ENCODE peak calls at places on chromosomes 1 and 21, in four cellular contexts. V is choroid plexus epithelial cell, P is fibroblast of mammary gland, J is fibroblast of lung. Y is an unnamed sample.

GRCh38 chr1:11784993-11785769 is 20.6 kb downstream of the MTHFR start:
- DNase-seq in J (peak; percentile 44), V (peak; percentile 63), P (peak; percentile 53), Y (peak; percentile 53)

GRCh38 chr21:42309753-42310213 is 5.4 kb downstream of the TFF3 start:
- DNase-seq in V (peak; percentile 34), P (peak; percentile 12), J (no peak), Y (peak; percentile 26)

GRCh38 chr21:31161157-31161556 is 122.9 kb upstream of the KRTAP19-8 start:
- DNase-seq in P (peak; percentile 22), J (peak; percentile 78), V (no peak), Y (peak; percentile 93)

GRCh38 chr1:198337886-198338285 is 181.1 kb downstream of the NEK7 start:
- DNase-seq in V (no peak), J (no peak), P (no peak), Y (no peak)

GRCh38 chr1:7403265-7404045 is 367.6 kb upstream of the VAMP3 start:
- DNase-seq in P (no peak), J (no peak), V (peak; percentile 44), Y (no peak)

GRCh38 chr1:228082975-228083870 is 715 bp downstream of the ARF1 start:
- DNase-seq in J (peak; percentile 44), P (no peak), V (peak; percentile 47), Y (no peak)

GRCh38 chr21:28624626-28625025 is 368.1 kb downstream of the LTN1 start:
- DNase-seq in P (peak; percentile 55), V (no peak), J (no peak), Y (no peak)

GRCh38 chr1:172559811-172560210 is 26.9 kb downstream of the SUCO start:
- DNase-seq in J (no peak), P (no peak), V (no peak), Y (no peak)

GRCh38 chr1:42966688-42967609 is 8.3 kb upstream of the SLC2A1 start:
- DNase-seq in P (peak; percentile 93), V (peak; percentile 95), J (peak; percentile 97), Y (no peak)

GRCh38 chr1:201471772-201472171 is 2.8 kb upstream of the PHLDA3 start:
- DNase-seq in V (no peak), P (peak; percentile 92), J (peak; percentile 60), Y (no peak)

GRCh38 chr1:46517010-46517600 is 27.5 kb downstream of the DMBX1 start:
- DNase-seq in P (no peak), V (no peak), J (no peak), Y (no peak)

GRCh38 chr1:170273556-170274501 is 128.1 kb downstream of the NTMT2 start:
- DNase-seq in J (no peak), V (no peak), P (peak; percentile 81), Y (no peak)

Y was measured in pons.